ENCODE peak calls at places on chromosome 20, in seven cellular contexts. D is heart left ventricle, L is esophagus muscularis mucosa, G is OCI-LY7, X is iPS DF 6.9, A is mesenchymal stem cell, C is HL-60. K is an unnamed sample.

GRCh38 chr20:5822569-5822968 is 72.4 kb downstream of the SHLD1 start:
- DNase-seq in D (no peak), L (no peak), G (peak; percentile 53), X (no peak), A (no peak), C (peak; percentile 51), K (no peak)

GRCh38 chr20:47725248-47725973 is 59.9 kb downstream of the SULF2 start:
- DNase-seq in D (peak; percentile 79), L (peak; percentile 95), G (peak; percentile 92), X (peak; percentile 85), A (peak; percentile 79), C (peak; percentile 84), K (peak; percentile 66)

GRCh38 chr20:62120990-62121775 is 1.1 kb upstream of the LSM14B start:
- DNase-seq in D (no peak), L (peak; percentile 93), G (peak; percentile 71), X (no peak), A (peak; percentile 77), C (peak; percentile 58), K (no peak)

GRCh38 chr20:46011631-46012482 is 3.1 kb downstream of the MMP9 start:
- DNase-seq in D (peak; percentile 43), L (no peak), G (peak; percentile 65), X (no peak), A (no peak), C (no peak), K (peak; percentile 14)

GRCh38 chr20:33977535-33977934 is 16.2 kb upstream of the RALY start:
- DNase-seq in D (no peak), L (no peak), G (no peak), X (no peak), A (no peak), C (no peak), K (no peak)

GRCh38 chr20:38931984-38932383 is 5.8 kb downstream of the FAM83D start:
- DNase-seq in D (no peak), L (no peak), G (no peak), X (no peak), A (no peak), C (no peak), K (no peak)

GRCh38 chr20:31496761-31497295 is 17.4 kb upstream of the HM13 start:
- DNase-seq in D (peak; percentile 84), L (no peak), G (no peak), X (no peak), A (no peak), C (no peak), K (peak; percentile 65)

GRCh38 chr20:34729416-34729815 is 25.3 kb downstream of the TP53INP2 start:
- DNase-seq in D (no peak), L (no peak), G (no peak), X (no peak), A (no peak), C (no peak), K (no peak)

GRCh38 chr20:46185353-46185752 is 67.2 kb downstream of the CD40 start:
- DNase-seq in D (no peak), L (no peak), G (no peak), X (no peak), A (no peak), C (no peak), K (no peak)

GRCh38 chr20:32672982-32673727 is 586 bp downstream of the C20orf203 start:
- DNase-seq in D (no peak), L (no peak), G (peak; percentile 82), X (no peak), A (no peak), C (peak; percentile 64), K (no peak)

GRCh38 chr20:31859998-31860380 is 10.3 kb downstream of the DUSP15 start:
- DNase-seq in D (no peak), L (no peak), G (no peak), X (no peak), A (no peak), C (no peak), K (no peak)

GRCh38 chr20:48681882-48682426 is 145.8 kb downstream of the PREX1 start:
- DNase-seq in D (no peak), L (no peak), G (no peak), X (no peak), A (no peak), C (no peak), K (no peak)

GRCh38 chr20:3166338-3166912 is 6.8 kb upstream of the FASTKD5 start:
- DNase-seq in D (no peak), L (no peak), G (no peak), X (no peak), A (no peak), C (no peak), K (no peak)

GRCh38 chr20:35698298-35699126 is 640 bp downstream of the NFS1 start:
- DNase-seq in D (no peak), L (no peak), G (peak; percentile 31), X (no peak), A (peak; percentile 45), C (no peak), K (no peak)

GRCh38 chr20:35902545-35902941 is 51.8 kb downstream of the SCAND1 start:
- DNase-seq in D (no peak), L (no peak), G (no peak), X (no peak), A (no peak), C (no peak), K (no peak)

GRCh38 chr20:1896859-1897258 is 1.7 kb downstream of the SIRPA start:
- DNase-seq in D (no peak), L (no peak), G (no peak), X (no peak), A (no peak), C (no peak), K (no peak)
- H3K27ac ChIP-seq in D (peak overlapping the region; percentile 88), L (peak overlapping the region; percentile 96), G (no peak overlapping the region), X (no peak overlapping the region), A (peak overlapping the region; percentile 9), C (no peak overlapping the region), K (no peak overlapping the region)

GRCh38 chr20:51309128-51309527 is 233.4 kb downstream of the NFATC2 start:
- DNase-seq in D (no peak), L (no peak), G (no peak), X (no peak), A (no peak), C (no peak), K (no peak)
- H3K4me3 ChIP-seq in D (no peak overlapping the region), L (no peak overlapping the region), G (no peak overlapping the region), X (no peak overlapping the region), A (no peak overlapping the region), C (no peak overlapping the region), K (no peak overlapping the region)

DNA sequence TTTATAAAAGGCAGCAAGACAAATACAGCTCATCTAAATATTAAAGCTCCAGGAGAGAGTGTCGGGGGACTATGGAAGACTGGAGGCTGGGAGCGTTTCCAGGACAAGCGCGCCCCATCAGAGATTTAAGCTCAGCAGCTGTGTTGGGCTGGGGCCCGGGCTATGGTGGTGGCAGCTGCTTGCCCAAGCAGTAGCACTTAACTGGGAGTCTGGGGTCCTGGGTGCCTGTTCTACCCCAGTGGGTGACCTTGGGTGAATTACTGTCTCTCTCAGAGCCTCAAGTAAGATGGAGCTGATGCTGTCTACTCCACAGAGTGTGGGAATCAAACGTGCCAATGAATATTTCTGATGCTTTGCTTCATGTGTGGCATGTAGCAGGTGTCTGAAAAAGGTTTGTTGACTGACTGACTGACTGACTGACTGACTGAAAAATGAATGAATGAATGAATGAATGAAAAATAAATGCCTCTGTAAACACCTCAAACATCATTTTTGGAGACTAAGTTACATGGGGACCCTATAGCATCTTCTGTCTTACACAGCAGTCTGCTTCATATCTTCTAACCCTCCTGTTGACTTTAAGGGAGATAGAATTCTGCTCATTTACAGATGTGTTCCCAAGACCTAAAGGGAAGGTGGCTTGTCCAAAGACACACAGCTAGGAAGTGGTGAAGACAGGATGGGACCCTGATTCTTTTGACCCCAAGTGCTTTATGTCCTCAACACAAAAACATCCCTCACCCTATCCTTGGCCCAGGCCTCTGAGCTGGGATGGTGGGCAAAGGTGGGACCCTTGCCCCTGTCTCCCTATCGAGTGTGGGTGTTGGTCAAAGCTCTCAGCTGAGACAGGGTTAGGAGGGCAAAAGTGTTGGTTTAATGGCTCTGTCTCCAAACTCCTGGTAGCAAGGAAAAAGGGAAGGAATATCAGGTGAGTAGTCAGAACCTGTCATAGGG is 104.3 kb downstream of the TOX2 start:
- DNase-seq in D (no peak), L (no peak), G (no peak), X (no peak), A (no peak), C (no peak), K (no peak)
- H3K27ac ChIP-seq in D (no peak overlapping the region), L (peak overlapping the region; percentile 64), G (no peak overlapping the region), X (no peak overlapping the region), A (no peak overlapping the region), C (no peak overlapping the region), K (no peak overlapping the region)

DNA sequence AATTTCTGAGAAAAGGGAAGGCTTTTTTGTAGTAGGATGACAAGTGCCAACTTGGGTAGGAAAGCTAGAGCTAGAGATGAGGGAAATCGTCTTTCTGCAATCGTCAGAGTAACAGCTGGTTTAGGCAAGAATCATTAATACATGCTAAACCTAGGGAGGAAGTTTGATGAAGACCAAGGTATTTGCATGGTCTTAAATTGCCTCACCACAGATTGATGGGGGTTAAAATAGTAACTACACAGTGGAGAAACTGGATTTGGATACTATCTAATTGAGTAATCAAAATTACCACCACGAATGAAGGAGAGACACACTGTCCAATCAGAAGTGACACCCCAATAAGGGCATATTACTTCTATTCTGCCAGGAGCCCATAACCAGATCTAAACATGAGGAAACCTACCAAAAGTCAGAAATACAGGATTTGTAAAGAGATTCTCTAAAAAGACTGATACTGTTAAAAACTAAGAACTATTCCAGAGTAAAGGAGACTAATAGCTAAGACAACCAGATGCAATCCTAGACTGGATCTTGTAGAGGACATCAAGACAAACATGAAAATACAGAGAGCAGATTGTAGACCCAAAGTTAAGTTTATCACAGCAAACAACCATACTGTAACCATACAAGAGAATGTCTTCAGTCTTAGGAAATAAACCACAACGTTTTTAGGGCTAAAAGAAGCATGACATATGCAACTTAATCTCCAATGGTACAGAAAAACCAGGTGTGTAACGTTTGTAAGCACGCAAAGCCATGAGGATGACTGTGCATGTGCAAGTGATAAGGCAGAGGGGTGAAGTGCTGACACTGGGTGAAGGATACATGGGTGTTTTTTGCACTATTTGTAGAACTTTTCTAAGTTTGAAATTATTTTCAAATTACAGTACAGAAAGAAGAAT is 21.8 kb downstream of the SNX5 start:
- DNase-seq in D (no peak), L (no peak), G (no peak), X (no peak), A (no peak), C (no peak), K (no peak)
- H3K4me3 ChIP-seq in D (no peak overlapping the region), L (no peak overlapping the region), G (no peak overlapping the region), X (no peak overlapping the region), A (no peak overlapping the region), C (no peak overlapping the region), K (no peak overlapping the region)

GRCh38 chr20:13611726-13612125 is 27.0 kb downstream of the TASP1 start:
- DNase-seq in D (no peak), L (no peak), G (no peak), X (no peak), A (no peak), C (no peak), K (no peak)

GRCh38 chr20:13613917-13614316 is 24.8 kb downstream of the TASP1 start:
- DNase-seq in D (no peak), L (no peak), G (no peak), X (no peak), A (peak; percentile 15), C (no peak), K (no peak)

DNA sequence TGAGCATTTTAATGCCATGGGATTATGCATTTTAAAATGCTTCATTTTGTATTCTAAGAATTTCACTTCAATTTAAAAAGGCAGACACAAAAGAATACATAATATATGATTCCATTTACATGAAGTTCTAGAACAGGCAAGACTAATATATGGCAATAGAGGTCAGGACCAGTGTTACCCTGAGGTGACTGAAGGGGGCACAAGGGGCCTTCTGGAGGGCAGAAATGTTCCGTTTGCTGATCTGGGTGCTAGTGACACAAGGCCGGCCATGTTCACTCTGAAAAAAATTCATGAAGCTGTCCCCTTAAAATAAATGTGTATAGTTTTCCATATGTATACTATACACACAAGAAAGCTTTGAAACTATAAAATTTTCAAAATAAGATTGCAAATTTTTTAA is 28.5 kb downstream of the TASP1 start:
- DNase-seq in D (no peak), L (no peak), G (peak; percentile 9), X (peak; percentile 43), A (no peak), C (no peak), K (no peak)
- H3K27ac ChIP-seq in D (no peak overlapping the region), L (no peak overlapping the region), G (no peak overlapping the region), X (no peak overlapping the region), A (no peak overlapping the region), C (no peak overlapping the region), K (no peak overlapping the region)

K was measured in ovary.